ENCODE peak calls at places on chromosomes 4 and X, in six cellular contexts. D, K, Z, F, Y and M are unnamed samples.

GRCh38 chr4:86359944-86360478 is at the start of gene MAPK10:
- DNase-seq in Z (peak), D (peak), F (peak), Y (peak), K (peak), M (peak)

GRCh38 chr4:148015058-148015457 is 283.2 kb downstream of the ARHGAP10 start:
- DNase-seq in Y (no peak), K (no peak), D (no peak), F (peak), Z (peak), M (no peak)

GRCh38 chrX:34343001-34343400 is 210.9 kb upstream of the FAM47A start:
- DNase-seq in Z (no peak), K (no peak), Y (no peak), D (no peak), F (no peak), M (no peak)

GRCh38 chr4:153220709-153221367 is 16.6 kb downstream of the TRIM2 start:
- DNase-seq in D (peak), K (no peak), F (no peak), Z (no peak), Y (no peak), M (no peak)

GRCh38 chrX:13005671-13006473 is 31.0 kb downstream of the TMSB4X start:
- DNase-seq in D (peak), F (no peak), Y (no peak), K (no peak), Z (no peak), M (no peak)

GRCh38 chrX:151776113-151776790 is 41.7 kb downstream of the CNGA2 start:
- DNase-seq in F (no peak), Z (peak), K (no peak), Y (peak), D (no peak), M (no peak)

GRCh38 chr4:118586357-118586790 is 98.8 kb upstream of the METTL14 start:
- DNase-seq in K (no peak), Z (no peak), Y (no peak), F (no peak), D (no peak), M (no peak)

GRCh38 chr4:12844111-12844510 is 640.0 kb downstream of the RAB28 start:
- DNase-seq in F (peak), D (no peak), K (no peak), Y (no peak), Z (peak), M (no peak)

GRCh38 chr4:83282049-83282535 is 2.5 kb downstream of the COQ2 start:
- DNase-seq in K (peak), F (peak), D (peak), Z (peak), Y (no peak), M (peak)

GRCh38 chr4:100805547-100805946 is 287.7 kb upstream of the EMCN start:
- DNase-seq in Z (peak), F (no peak), K (peak), Y (peak), D (no peak), M (no peak)

GRCh38 chr4:172982151-172982590 is 186.4 kb upstream of the GALNT7 start:
- DNase-seq in D (peak), Y (no peak), K (no peak), Z (no peak), F (peak), M (no peak)

GRCh38 chrX:44305921-44306320 is 37.6 kb downstream of the EFHC2 start:
- DNase-seq in Y (no peak), D (no peak), K (no peak), F (no peak), Z (peak), M (no peak)

GRCh38 chrX:150615356-150615755 is 46.9 kb downstream of the MTM1 start:
- DNase-seq in K (no peak), Y (no peak), D (no peak), F (no peak), Z (no peak), M (no peak)

GRCh38 chrX:53621418-53621986 is 65.0 kb downstream of the HUWE1 start:
- DNase-seq in Y (no peak), Z (no peak), K (no peak), F (no peak), D (no peak), M (no peak)

GRCh38 chr4:153466637-153467153 is 535 bp downstream of the TMEM131L start:
- DNase-seq in Z (no peak), K (no peak), D (no peak), F (no peak), Y (no peak), M (no peak)

GRCh38 chr4:103021120-103021519 is 1.6 kb upstream of the SLC9B1 start:
- DNase-seq in K (no peak), F (no peak), D (no peak), Z (no peak), Y (no peak), M (no peak)

GRCh38 chr4:183402771-183403170 is 41.7 kb upstream of the CDKN2AIP start:
- DNase-seq in D (no peak), Z (no peak), K (no peak), F (peak), Y (no peak), M (no peak)

GRCh38 chrX:370963-371745 is 15.6 kb downstream of the PPP2R3B start:
- DNase-seq in K (no peak), Y (no peak), Z (no peak), F (no peak), D (no peak), M (no peak)

GRCh38 chr4:174828845-174829701 is at the start of gene GLRA3:
- DNase-seq in F (peak), Z (peak), Y (peak), D (no peak), K (peak), M (peak)

GRCh38 chrX:99394450-99394849 is 1015.6 kb downstream of the PCDH19 start:
- DNase-seq in K (no peak), D (no peak), Y (peak), Z (peak), F (no peak), M (no peak)

GRCh38 chr4:3480528-3481112 is 17.5 kb downstream of the DOK7 start:
- DNase-seq in K (peak), Z (peak), D (peak), F (peak), Y (peak), M (peak)

GRCh38 chr4:98262431-98262830 is 1.2 kb downstream of the RAP1GDS1 start:
- DNase-seq in K (no peak), F (no peak), Y (no peak), Z (no peak), D (no peak), M (no peak)

GRCh38 chr4:107036602-107037151 is 564 bp upstream of the DKK2 start:
- DNase-seq in Y (no peak), D (no peak), K (no peak), F (peak), Z (peak), M (peak)

GRCh38 chr4:123892997-123893745 is 496.6 kb downstream of the SPRY1 start:
- DNase-seq in Z (peak), Y (no peak), K (no peak), D (peak), F (peak), M (no peak)

GRCh38 chr4:13980317-13980716 is 352.8 kb upstream of the BOD1L1 start:
- DNase-seq in Y (no peak), F (peak), Z (no peak), D (peak), K (no peak), M (no peak)

GRCh38 chr4:186228514-186228894 is 1.2 kb downstream of the KLKB1 start:
- DNase-seq in F (no peak), Y (no peak), K (no peak), Z (no peak), D (no peak), M (no peak)

GRCh38 chrX:119942831-119943184 is 743 bp downstream of the NKAP start:
- DNase-seq in D (peak), K (no peak), Y (no peak), Z (no peak), F (no peak), M (no peak)

GRCh38 chr4:48629458-48629857 is 139.4 kb downstream of the ZAR1 start:
- DNase-seq in F (no peak), K (no peak), Y (no peak), Z (no peak), D (no peak), M (no peak)

GRCh38 chr4:145623831-145624230 is 4.6 kb downstream of the MMAA start:
- DNase-seq in Z (no peak), F (peak), Y (no peak), K (no peak), D (peak), M (no peak)

GRCh38 chrX:3268804-3269203 is 77.6 kb downstream of the MXRA5 start:
- DNase-seq in D (peak), F (peak), Z (no peak), K (no peak), Y (no peak), M (no peak)

GRCh38 chr4:25020240-25020639 is 10.5 kb downstream of the LGI2 start:
- DNase-seq in Y (no peak), K (no peak), F (peak), Z (no peak), D (no peak), M (no peak)

GRCh38 chrX:108347800-108348199 is 90.4 kb downstream of the COL4A6 start:
- DNase-seq in F (no peak), D (no peak), Z (peak), Y (peak), K (peak), M (peak)

GRCh38 chr4:6371271-6371670 is 101.1 kb downstream of the PPP2R2C start:
- DNase-seq in D (no peak), Z (no peak), K (no peak), F (no peak), Y (no peak), M (no peak)

GRCh38 chr4:36189511-36190226 is 54.6 kb downstream of the ARAP2 start:
- DNase-seq in F (no peak), D (no peak), Y (no peak), K (no peak), Z (no peak), M (no peak)

GRCh38 chr4:73257242-73257994 is 1.2 kb downstream of the ANKRD17 start:
- DNase-seq in D (peak), Y (peak), Z (peak), K (no peak), F (peak), M (peak)

GRCh38 chr4:159966741-159967140 is 863.9 kb downstream of the RAPGEF2 start:
- DNase-seq in D (no peak), Y (no peak), Z (peak), K (no peak), F (no peak), M (no peak)

GRCh38 chr4:145870155-145871020 is 68.2 kb downstream of the ZNF827 start:
- DNase-seq in Y (no peak), Z (no peak), F (no peak), D (no peak), K (no peak), M (no peak)

GRCh38 chrX:71542411-71542810 is 9.5 kb downstream of the OGT start:
- DNase-seq in Z (no peak), F (peak), Y (no peak), D (peak), K (no peak), M (no peak)

GRCh38 chrX:71542825-71543224 is 9.9 kb downstream of the OGT start:
- DNase-seq in K (no peak), Z (no peak), F (no peak), D (no peak), Y (no peak), M (no peak)

GRCh38 chrX:71545364-71545763 is 12.5 kb downstream of the OGT start:
- DNase-seq in D (no peak), Y (no peak), F (no peak), K (no peak), Z (no peak), M (no peak)

GRCh38 chrX:71541546-71542022 is 8.7 kb downstream of the OGT start:
- DNase-seq in Z (no peak), Y (no peak), F (peak), K (no peak), D (peak), M (no peak)

DNA sequence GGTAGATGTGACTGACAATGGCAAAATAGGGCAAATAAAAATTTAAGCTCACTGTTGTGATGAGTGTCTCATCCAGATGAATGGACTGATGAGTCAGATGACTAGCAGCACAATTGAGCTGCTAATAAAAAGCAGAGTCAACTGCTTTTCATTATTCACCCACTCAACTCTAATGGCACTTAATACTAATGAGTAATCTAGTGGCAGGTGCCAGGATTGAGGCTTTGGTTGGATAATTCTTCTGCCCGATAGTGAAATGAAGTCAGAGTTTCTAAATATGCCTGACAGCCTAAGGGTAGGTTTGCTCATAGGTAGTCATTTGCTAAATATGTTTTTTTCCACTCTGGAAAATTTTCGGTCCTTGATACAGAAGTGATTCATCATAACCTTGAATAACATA is 10.4 kb downstream of the OGT start:
- DNase-seq in Z (no peak), Y (no peak), K (no peak), F (peak), D (peak), M (no peak)
- H3K27ac ChIP-seq in Z (no peak), Y (no peak), K (no peak), F (peak), D (no peak), M (no peak)

GRCh38 chr4:105140684-105141490 is 5.8 kb upstream of the TET2 start:
- DNase-seq in Y (no peak), K (no peak), Z (peak), D (no peak), F (peak), M (peak)

GRCh38 chr4:105147226-105148151 is 813 bp downstream of the TET2 start:
- DNase-seq in D (peak), Y (peak), Z (peak), K (no peak), F (peak), M (peak)

GRCh38 chr4:105145913-105146285 is 777 bp upstream of the TET2 start:
- DNase-seq in Y (peak), D (no peak), Z (no peak), K (peak), F (no peak), M (peak)

GRCh38 chr4:105146286-105147219 is at the start of gene TET2:
- DNase-seq in K (peak), Z (peak), Y (peak), D (peak), F (peak), M (peak)

GRCh38 chr4:105145059-105145912 is 1.4 kb upstream of the TET2 start:
- DNase-seq in Y (no peak), Z (peak), D (no peak), K (no peak), F (no peak), M (no peak)
- H2BK15ac ChIP-seq in Y (no peak), Z (no peak), D (no peak), K (no peak), F (no peak), M (no peak)

DNA sequence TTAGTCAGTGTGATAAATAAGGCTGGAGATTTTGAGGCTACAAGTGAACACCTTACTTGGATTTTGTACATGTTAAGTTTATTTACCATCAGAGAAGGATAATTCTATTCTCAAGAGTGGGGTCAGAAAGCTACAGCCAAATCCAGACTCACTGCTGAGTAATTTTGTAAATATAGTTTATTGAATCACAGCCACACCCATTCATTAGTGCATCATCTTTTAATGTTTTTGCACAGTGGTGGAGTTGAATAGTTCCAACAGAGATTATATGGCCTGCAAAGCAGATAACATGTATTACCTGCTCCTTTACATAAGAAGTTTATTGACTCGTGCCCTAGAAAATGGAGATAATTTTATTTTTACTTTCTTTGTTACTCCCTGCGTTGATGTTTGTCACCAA is 60.4 kb downstream of the PCDH18 start:
- DNase-seq in K (no peak), Y (no peak), F (no peak), Z (no peak), D (peak), M (no peak)
- H3K27ac ChIP-seq in K (no peak), Y (no peak), F (no peak), Z (no peak), D (no peak), M (no peak)

DNA sequence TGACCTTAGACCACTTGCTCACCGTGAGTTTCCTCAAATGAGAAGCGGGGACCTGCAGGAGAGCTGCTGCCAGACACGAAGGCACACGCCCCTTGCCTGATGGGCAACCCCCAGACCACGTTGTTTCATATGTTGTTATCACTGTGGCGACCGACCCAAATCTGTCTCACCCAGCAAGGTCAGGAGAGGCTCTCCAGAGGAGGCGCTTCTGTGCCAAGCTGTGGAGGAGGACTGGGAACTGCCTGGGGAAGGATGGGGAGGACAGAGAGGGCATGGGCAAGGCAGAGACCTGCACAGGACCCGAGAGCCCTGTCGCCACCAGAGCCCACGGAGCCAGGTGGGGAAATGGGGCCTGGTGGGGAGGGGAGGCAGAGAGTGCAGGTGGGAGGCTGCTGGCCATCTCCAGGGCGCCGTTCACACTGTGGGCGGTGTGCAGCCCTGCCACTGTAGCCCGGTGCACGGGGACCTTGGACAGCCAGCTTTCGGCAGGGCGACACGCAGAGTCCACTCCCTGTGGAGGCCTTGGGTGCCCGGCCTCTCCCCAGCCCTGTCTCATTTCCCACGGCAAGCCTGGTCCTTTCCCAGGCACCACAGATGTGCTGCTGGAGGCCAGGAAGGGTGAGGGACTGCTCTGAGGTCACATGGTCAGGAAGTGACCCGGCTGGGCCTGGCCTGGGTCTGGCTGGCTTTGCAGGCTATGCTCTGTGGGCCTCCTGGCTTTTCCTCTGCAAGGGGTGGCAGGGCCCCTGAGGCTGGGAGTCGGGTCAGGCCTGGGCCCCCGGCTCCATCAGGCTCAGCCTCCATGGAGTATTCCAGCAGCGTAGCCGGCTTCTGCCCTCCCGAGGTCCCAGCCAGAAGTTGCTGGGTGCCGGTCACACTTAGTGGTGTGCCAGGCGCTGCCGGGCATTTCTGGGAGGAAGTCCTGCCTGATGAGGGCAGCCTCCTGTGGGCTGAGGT is 3.2 kb downstream of the HTRA3 start:
- DNase-seq in Z (no peak), F (peak), K (no peak), D (peak), Y (no peak), M (no peak)
- H2BK15ac ChIP-seq in Z (no peak), F (peak), K (no peak), D (no peak), Y (no peak), M (no peak)

DNA sequence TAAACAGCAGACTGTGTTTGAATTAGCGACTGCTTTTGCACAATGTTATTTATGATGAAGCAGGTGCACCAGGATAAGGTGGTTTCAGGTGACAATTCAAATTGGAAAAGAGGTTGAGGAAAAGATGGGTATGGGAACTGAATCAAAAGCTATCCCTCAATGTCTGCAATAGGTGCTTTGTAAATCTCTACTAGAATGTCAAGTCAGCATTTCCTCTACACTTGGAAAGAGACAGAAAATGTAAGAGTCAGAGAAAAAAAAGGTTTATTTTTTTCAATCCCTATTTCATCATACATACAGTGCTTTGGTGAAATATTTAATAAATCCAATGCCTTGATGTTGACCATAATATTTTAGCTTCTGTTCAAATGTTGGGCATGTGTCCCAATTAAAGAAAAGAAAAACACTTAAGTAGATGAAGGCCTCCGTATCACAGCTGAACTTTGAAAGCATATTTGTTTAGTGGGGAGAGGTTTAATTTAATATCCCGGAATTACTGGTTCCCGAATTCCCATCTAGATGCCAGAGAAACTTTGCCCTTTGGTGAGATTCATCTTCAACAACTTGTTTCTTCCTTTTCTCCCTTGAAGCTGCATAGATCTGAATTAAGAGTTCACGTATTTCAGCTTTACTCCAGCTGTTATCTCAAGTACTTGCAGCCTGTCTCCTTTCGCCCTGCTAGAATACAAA is 5.9 kb downstream of the RASGEF1B start:
- DNase-seq in Y (no peak), K (no peak), F (no peak), D (no peak), Z (no peak), M (no peak)
- H3K27ac ChIP-seq in Y (no peak), K (no peak), F (no peak), D (no peak), Z (no peak), M (no peak)

DNA sequence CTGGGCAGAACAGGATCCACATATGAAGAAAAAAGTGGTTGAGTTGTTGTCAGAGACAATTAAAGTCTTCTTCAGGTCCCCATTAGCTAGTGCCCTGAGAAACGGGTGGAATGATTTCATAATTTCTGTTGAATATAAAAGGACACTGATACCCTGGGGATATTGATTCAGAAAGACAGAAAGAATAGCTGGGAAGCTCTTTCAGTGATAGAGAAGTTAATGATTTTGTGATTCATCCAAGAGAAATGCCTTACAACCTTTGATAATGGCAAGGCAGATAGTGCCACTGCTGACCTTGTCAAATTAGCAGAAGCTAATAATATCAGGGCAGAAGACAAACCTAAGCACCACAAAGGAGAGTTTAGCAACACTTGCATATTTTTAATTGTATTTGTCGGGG is 37.9 kb downstream of the UNC5C start:
- DNase-seq in Z (no peak), D (no peak), F (no peak), Y (no peak), K (no peak), M (no peak)
- H2BK15ac ChIP-seq in Z (no peak), D (no peak), F (no peak), Y (no peak), K (no peak), M (no peak)